ENCODE peak calls at places on chromosome 18, in four cellular contexts. L, D, Q and I are unnamed samples.

GRCh38 chr18:13895505-13896033 is 19.8 kb downstream of the MC2R start:
- DNase-seq in L (no peak), D (no peak), Q (no peak), I (no peak)

GRCh38 chr18:27899893-27900292 is 277.0 kb downstream of the CDH2 start:
- DNase-seq in L (no peak), D (no peak), Q (no peak), I (no peak)

GRCh38 chr18:37564796-37565137 is 831 bp downstream of the CELF4 start:
- DNase-seq in L (peak), D (peak), Q (peak), I (no peak)

GRCh38 chr18:57466745-57467144 is 31.6 kb downstream of the ONECUT2 start:
- DNase-seq in L (peak), D (no peak), Q (no peak), I (no peak)

GRCh38 chr18:987325-988186 is 82.9 kb downstream of the ADCYAP1 start:
- DNase-seq in L (peak), D (no peak), Q (no peak), I (no peak)

GRCh38 chr18:2147866-2148265 is 423.4 kb downstream of the METTL4 start:
- DNase-seq in L (peak), D (no peak), Q (no peak), I (no peak)

GRCh38 chr18:72075040-72075439 is 469.1 kb downstream of the CBLN2 start:
- DNase-seq in L (no peak), D (no peak), Q (no peak), I (no peak)

GRCh38 chr18:25832008-25832604 is 258.3 kb downstream of the SS18 start:
- DNase-seq in L (peak), D (peak), Q (peak), I (no peak)

GRCh38 chr18:26416652-26417150 is 131.7 kb downstream of the KCTD1 start:
- DNase-seq in L (no peak), D (no peak), Q (no peak), I (no peak)

GRCh38 chr18:35343488-35343935 is 708 bp downstream of the ZNF24 start:
- DNase-seq in L (peak), D (no peak), Q (no peak), I (no peak)

GRCh38 chr18:65439184-65439583 is 311.6 kb upstream of the CDH7 start:
- DNase-seq in L (peak), D (no peak), Q (no peak), I (no peak)

GRCh38 chr18:72542993-72543361 is 1.2 kb downstream of the CBLN2 start:
- DNase-seq in L (no peak), D (no peak), Q (no peak), I (no peak)

GRCh38 chr18:71682591-71682990 is 861.6 kb downstream of the CBLN2 start:
- DNase-seq in L (peak), D (no peak), Q (no peak), I (no peak)

GRCh38 chr18:74869904-74870863 is 272.5 kb downstream of the ZNF407 start:
- DNase-seq in L (peak), D (no peak), Q (no peak), I (no peak)

GRCh38 chr18:51195086-51195601 is 2.3 kb downstream of the MEX3C start:
- DNase-seq in L (peak), D (no peak), Q (no peak), I (no peak)

GRCh38 chr18:26459340-26459739 is 89.0 kb downstream of the KCTD1 start:
- DNase-seq in L (no peak), D (no peak), Q (no peak), I (no peak)

GRCh38 chr18:76405761-76406356 is 89.2 kb downstream of the ZNF516 start:
- DNase-seq in L (peak), D (no peak), Q (peak), I (peak)

GRCh38 chr18:74896390-74896991 is 298.8 kb downstream of the ZNF407 start:
- DNase-seq in L (peak), D (no peak), Q (peak), I (no peak)

GRCh38 chr18:78719821-78720220 is 259.8 kb upstream of the SALL3 start:
- DNase-seq in L (no peak), D (no peak), Q (no peak), I (no peak)

GRCh38 chr18:49690307-49690706 is 123.0 kb downstream of the ACAA2 start:
- DNase-seq in L (peak), D (peak), Q (no peak), I (no peak)

GRCh38 chr18:7755753-7756475 is 188.8 kb downstream of the PTPRM start:
- DNase-seq in L (peak), D (peak), Q (no peak), I (no peak)

GRCh38 chr18:75548353-75548752 is 120.8 kb upstream of the SMIM21 start:
- DNase-seq in L (no peak), D (no peak), Q (no peak), I (no peak)

GRCh38 chr18:49632588-49632987 is 70.7 kb downstream of the LIPG start:
- DNase-seq in L (no peak), D (no peak), Q (no peak), I (no peak)

GRCh38 chr18:69469444-69469919 is 68.8 kb downstream of the DOK6 start:
- DNase-seq in L (peak), D (no peak), Q (no peak), I (no peak)
- H3K4me3 ChIP-seq in L (no peak), D (no peak), Q (no peak), I (no peak)

DNA sequence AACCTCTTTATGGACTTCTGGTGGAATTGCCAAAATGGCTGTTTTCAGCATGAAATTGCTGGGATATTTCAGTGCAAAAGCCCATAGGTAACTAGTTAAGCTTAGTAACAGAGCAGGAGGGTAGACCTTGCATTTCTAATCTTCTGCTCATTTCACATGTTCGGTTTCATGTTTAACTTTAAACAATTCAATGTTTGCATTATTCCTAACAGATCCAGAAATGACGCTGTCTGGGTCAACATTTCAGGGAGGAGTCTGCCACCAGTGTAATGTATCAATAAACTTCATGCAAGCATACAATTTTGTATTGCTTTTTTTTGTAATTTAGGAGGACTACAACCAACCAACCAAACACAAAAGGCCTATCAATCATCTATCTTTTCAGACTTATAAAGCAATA is 22.4 kb downstream of the CABYR start:
- DNase-seq in L (no peak), D (no peak), Q (no peak), I (no peak)
- TF ChIP-seq CTCF in L (no peak), D (no peak), Q (no peak), I (no peak)

GRCh38 chr18:12306752-12307151 is 1.3 kb upstream of the TUBB6 start:
- DNase-seq in L (no peak), D (no peak), Q (no peak), I (peak)
- H3K4me3 ChIP-seq in L (peak), D (peak), Q (peak), I (peak)

GRCh38 chr18:45571714-45572113 is 43.6 kb upstream of the SLC14A2 start:
- DNase-seq in L (peak), D (no peak), Q (no peak), I (no peak)
- TF ChIP-seq CTCF in L (peak), D (no peak), Q (no peak), I (no peak)

DNA sequence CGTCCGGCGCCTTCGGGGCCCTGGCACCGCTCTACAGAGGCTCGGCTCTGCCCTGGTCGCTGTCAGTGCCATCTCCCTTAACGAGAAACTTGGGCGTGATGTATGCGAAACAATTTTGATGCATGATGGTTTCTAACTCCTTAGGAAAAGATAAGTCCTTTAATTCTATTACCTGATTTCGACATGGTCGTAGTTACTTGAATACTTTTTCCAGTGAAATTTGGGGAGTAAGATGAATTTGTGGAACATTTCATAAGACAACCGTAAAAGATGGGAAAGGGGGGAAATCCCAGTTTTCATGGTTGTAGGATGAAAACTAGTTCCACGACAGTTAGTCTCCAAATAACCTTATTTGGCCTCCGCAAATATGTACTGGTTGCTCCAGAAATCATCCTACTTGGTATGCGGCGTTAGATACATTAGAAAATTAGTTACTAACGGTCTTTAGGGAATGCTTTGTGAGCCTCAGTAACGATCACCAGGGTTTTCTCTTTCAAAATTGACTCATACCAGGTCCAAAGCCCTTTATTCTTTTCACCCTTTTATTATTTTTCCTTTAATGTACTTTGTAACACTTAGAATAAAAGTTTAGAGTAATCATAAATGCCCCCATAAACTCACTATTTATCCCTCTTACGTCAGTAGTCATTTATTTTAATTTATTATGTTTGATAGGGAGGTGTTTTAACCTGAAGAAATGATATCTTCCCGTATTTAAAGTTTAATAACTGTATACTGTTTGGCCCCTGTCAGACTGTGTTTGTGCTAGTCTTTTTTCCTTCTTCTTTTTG is 877 bp downstream of the TWSG1 start:
- DNase-seq in L (peak), D (no peak), Q (no peak), I (no peak)
- H3K4me3 ChIP-seq in L (peak), D (peak), Q (peak), I (peak)

GRCh38 chr18:22048932-22049615 is 120.3 kb upstream of the GATA6 start:
- DNase-seq in L (no peak), D (no peak), Q (no peak), I (no peak)

GRCh38 chr18:22046473-22046872 is 122.9 kb upstream of the GATA6 start:
- DNase-seq in L (no peak), D (no peak), Q (no peak), I (no peak)

GRCh38 chr18:22047485-22047884 is 121.9 kb upstream of the GATA6 start:
- DNase-seq in L (no peak), D (no peak), Q (peak), I (no peak)

GRCh38 chr18:22045221-22045918 is 124.0 kb upstream of the GATA6 start:
- DNase-seq in L (no peak), D (no peak), Q (peak), I (no peak)

GRCh38 chr18:22048221-22048620 is 121.2 kb upstream of the GATA6 start:
- DNase-seq in L (no peak), D (no peak), Q (no peak), I (no peak)
- TF ChIP-seq CTCF in L (no peak), D (no peak), Q (no peak), I (no peak)

GRCh38 chr18:48116873-48117630 is 186.6 kb upstream of the SMAD2 start:
- DNase-seq in L (no peak), D (no peak), Q (no peak), I (no peak)

GRCh38 chr18:48113691-48114090 is 183.2 kb upstream of the SMAD2 start:
- DNase-seq in L (no peak), D (no peak), Q (no peak), I (no peak)

GRCh38 chr18:48119204-48119603 is 188.7 kb upstream of the SMAD2 start:
- DNase-seq in L (no peak), D (no peak), Q (no peak), I (no peak)

GRCh38 chr18:48111547-48111946 is 181.1 kb upstream of the SMAD2 start:
- DNase-seq in L (no peak), D (no peak), Q (no peak), I (no peak)

DNA sequence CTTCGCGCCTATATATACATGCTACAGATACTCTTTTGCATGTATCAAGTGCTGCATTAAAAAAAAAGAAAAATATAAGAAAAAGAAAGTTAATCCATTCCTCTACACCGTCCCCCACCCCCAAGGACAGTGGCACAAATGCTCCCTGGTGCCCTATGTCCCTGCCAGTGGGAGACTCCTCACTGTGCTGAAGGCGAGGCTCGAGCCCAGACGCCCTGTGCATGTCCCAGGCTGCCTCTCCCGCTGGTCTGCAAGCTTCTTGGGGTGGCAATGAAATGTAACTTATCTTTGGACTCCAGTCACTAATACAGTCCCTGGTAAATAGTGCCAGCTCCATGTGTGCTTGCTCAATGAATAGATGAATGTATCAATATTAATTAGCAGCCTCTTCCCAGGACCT is 185.6 kb upstream of the SMAD2 start:
- DNase-seq in L (no peak), D (no peak), Q (no peak), I (no peak)
- H3K4me3 ChIP-seq in L (no peak), D (no peak), Q (no peak), I (no peak)

DNA sequence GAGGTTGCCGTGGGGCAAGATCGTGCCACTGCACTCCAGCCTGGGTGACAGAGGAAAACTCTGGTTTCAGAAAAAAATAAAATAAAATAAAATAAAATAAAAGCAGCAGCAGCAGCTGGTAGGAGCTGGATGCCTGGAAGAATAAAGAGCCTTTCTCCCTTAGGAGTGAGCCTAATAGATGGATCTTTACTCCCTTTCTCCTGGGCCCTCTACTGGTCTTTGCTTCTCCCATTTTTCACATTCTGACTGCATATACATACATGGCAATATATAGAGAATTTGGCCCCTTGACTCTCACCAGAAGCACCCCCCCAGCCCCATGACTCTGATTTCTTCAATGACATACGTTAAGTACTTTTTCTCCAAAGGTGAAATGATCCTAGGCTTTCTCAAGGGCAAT is 9.8 kb upstream of the MALT1 start:
- DNase-seq in L (peak), D (peak), Q (no peak), I (no peak)
- TF ChIP-seq CTCF in L (peak), D (peak), Q (no peak), I (no peak)

DNA sequence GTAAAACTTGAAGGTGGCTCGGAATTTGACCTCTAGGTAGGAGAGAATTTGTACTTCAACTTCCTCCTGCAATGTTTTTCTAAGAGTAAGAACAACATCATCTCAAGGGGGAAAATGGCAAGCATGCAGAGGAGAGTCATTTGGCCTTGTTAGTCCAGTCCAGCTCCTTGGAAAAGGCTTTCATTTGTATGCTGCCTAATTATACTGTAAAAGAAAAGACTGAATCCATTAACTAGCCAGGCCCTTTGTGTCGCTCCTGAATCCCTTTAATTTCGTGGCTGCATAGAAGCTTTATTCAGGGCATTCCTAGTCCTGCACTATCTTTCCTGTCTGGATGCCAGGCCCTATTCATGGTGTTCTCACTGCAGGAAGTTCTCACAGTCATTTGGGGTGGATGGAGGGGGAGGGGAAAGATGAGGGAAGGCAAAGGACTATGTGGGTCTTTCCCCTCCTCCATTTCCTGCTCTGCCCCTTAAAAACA is 36.0 kb downstream of the PHLPP1 start:
- DNase-seq in L (peak), D (no peak), Q (no peak), I (no peak)
- H3K4me3 ChIP-seq in L (no peak), D (no peak), Q (no peak), I (no peak)

GRCh38 chr18:63320041-63320689 is 596 bp upstream of the BCL2 start:
- DNase-seq in L (peak), D (peak), Q (peak), I (peak)
- TF ChIP-seq CTCF in L (no peak), D (no peak), Q (no peak), I (no peak)